ENCODE peak calls at places on chromosomes 5 and 9, in ten cellular contexts. One of them, this sample, is unnamed.

GRCh38 chr5:181160144-181160754 is 12.9 kb downstream of the OR2V2 start:
- DNase-seq in A172: peak
- DNase-seq in GM06990: peak
- DNase-seq in uterus: peak
- DNase-seq in activated CD8-positive, alpha-beta T cell treated with anti-CD3 and anti-CD28 coated beads, Interleukin-2, amount 10 ng/mL, durations not matched to agents 7 days and 5 days: peak
- DNase-seq in lung: no peak
- DNase-seq in naive thymus-derived CD8-positive, alpha-beta T cell: peak
- DNase-seq in cerebellar cortex: peak
- DNase-seq in KBM-7: no peak
- DNase-seq in HT1080: peak
- DNase-seq in this sample: peak

GRCh38 chr5:151688406-151688805 is 1.7 kb upstream of the SPARC start:
- DNase-seq in KBM-7: no peak
- DNase-seq in HT1080: no peak
- DNase-seq in GM06990: no peak
- DNase-seq in activated CD8-positive, alpha-beta T cell treated with anti-CD3 and anti-CD28 coated beads, Interleukin-2, amount 10 ng/mL, durations not matched to agents 7 days and 5 days: no peak
- DNase-seq in cerebellar cortex: no peak
- DNase-seq in lung: no peak
- DNase-seq in naive thymus-derived CD8-positive, alpha-beta T cell: no peak
- DNase-seq in uterus: no peak
- DNase-seq in A172: no peak
- DNase-seq in this sample: no peak

GRCh38 chr9:74762950-74763349 is 124.8 kb downstream of the TRPM6 start:
- DNase-seq in naive thymus-derived CD8-positive, alpha-beta T cell: no peak
- DNase-seq in lung: no peak
- DNase-seq in GM06990: no peak
- DNase-seq in uterus: no peak
- DNase-seq in HT1080: no peak
- DNase-seq in A172: no peak
- DNase-seq in activated CD8-positive, alpha-beta T cell treated with anti-CD3 and anti-CD28 coated beads, Interleukin-2, amount 10 ng/mL, durations not matched to agents 7 days and 5 days: no peak
- DNase-seq in cerebellar cortex: no peak
- DNase-seq in KBM-7: no peak
- DNase-seq in this sample: no peak

GRCh38 chr9:110578896-110579752 is at the start of gene SVEP1:
- DNase-seq in lung: no peak
- DNase-seq in KBM-7: no peak
- DNase-seq in HT1080: no peak
- DNase-seq in cerebellar cortex: peak
- DNase-seq in uterus: peak
- DNase-seq in GM06990: peak
- DNase-seq in activated CD8-positive, alpha-beta T cell treated with anti-CD3 and anti-CD28 coated beads, Interleukin-2, amount 10 ng/mL, durations not matched to agents 7 days and 5 days: no peak
- DNase-seq in naive thymus-derived CD8-positive, alpha-beta T cell: no peak
- DNase-seq in A172: no peak
- DNase-seq in this sample: peak

GRCh38 chr9:124045076-124045829 is 33.7 kb downstream of the LHX2 start:
- DNase-seq in KBM-7: no peak
- DNase-seq in HT1080: no peak
- DNase-seq in naive thymus-derived CD8-positive, alpha-beta T cell: no peak
- DNase-seq in cerebellar cortex: no peak
- DNase-seq in activated CD8-positive, alpha-beta T cell treated with anti-CD3 and anti-CD28 coated beads, Interleukin-2, amount 10 ng/mL, durations not matched to agents 7 days and 5 days: no peak
- DNase-seq in lung: no peak
- DNase-seq in GM06990: no peak
- DNase-seq in uterus: peak
- DNase-seq in A172: no peak
- DNase-seq in this sample: no peak

GRCh38 chr5:59354811-59355210 is 538.7 kb downstream of the PDE4D start:
- DNase-seq in HT1080: no peak
- DNase-seq in lung: no peak
- DNase-seq in KBM-7: no peak
- DNase-seq in cerebellar cortex: no peak
- DNase-seq in naive thymus-derived CD8-positive, alpha-beta T cell: no peak
- DNase-seq in GM06990: no peak
- DNase-seq in uterus: no peak
- DNase-seq in activated CD8-positive, alpha-beta T cell treated with anti-CD3 and anti-CD28 coated beads, Interleukin-2, amount 10 ng/mL, durations not matched to agents 7 days and 5 days: no peak
- DNase-seq in A172: no peak
- DNase-seq in this sample: no peak

GRCh38 chr5:17248999-17249634 is 31.7 kb downstream of the BASP1 start:
- DNase-seq in uterus: no peak
- DNase-seq in activated CD8-positive, alpha-beta T cell treated with anti-CD3 and anti-CD28 coated beads, Interleukin-2, amount 10 ng/mL, durations not matched to agents 7 days and 5 days: no peak
- DNase-seq in cerebellar cortex: no peak
- DNase-seq in HT1080: peak
- DNase-seq in KBM-7: no peak
- DNase-seq in lung: no peak
- DNase-seq in GM06990: no peak
- DNase-seq in A172: peak
- DNase-seq in naive thymus-derived CD8-positive, alpha-beta T cell: no peak
- DNase-seq in this sample: no peak

GRCh38 chr5:87246046-87246445 is 21.6 kb upstream of the RASA1 start:
- DNase-seq in KBM-7: no peak
- DNase-seq in uterus: no peak
- DNase-seq in activated CD8-positive, alpha-beta T cell treated with anti-CD3 and anti-CD28 coated beads, Interleukin-2, amount 10 ng/mL, durations not matched to agents 7 days and 5 days: no peak
- DNase-seq in lung: no peak
- DNase-seq in naive thymus-derived CD8-positive, alpha-beta T cell: no peak
- DNase-seq in HT1080: no peak
- DNase-seq in GM06990: no peak
- DNase-seq in cerebellar cortex: peak
- DNase-seq in A172: no peak
- DNase-seq in this sample: peak

GRCh38 chr5:9544502-9545300 is 1.2 kb downstream of the SEMA5A start:
- DNase-seq in uterus: peak
- DNase-seq in lung: peak
- DNase-seq in KBM-7: peak
- DNase-seq in A172: peak
- DNase-seq in HT1080: peak
- DNase-seq in GM06990: peak
- DNase-seq in activated CD8-positive, alpha-beta T cell treated with anti-CD3 and anti-CD28 coated beads, Interleukin-2, amount 10 ng/mL, durations not matched to agents 7 days and 5 days: no peak
- DNase-seq in naive thymus-derived CD8-positive, alpha-beta T cell: no peak
- DNase-seq in cerebellar cortex: peak
- DNase-seq in this sample: peak

GRCh38 chr9:129170229-129170628 is 7.8 kb downstream of the IER5L start:
- DNase-seq in lung: no peak
- DNase-seq in KBM-7: peak
- DNase-seq in activated CD8-positive, alpha-beta T cell treated with anti-CD3 and anti-CD28 coated beads, Interleukin-2, amount 10 ng/mL, durations not matched to agents 7 days and 5 days: no peak
- DNase-seq in A172: peak
- DNase-seq in uterus: no peak
- DNase-seq in naive thymus-derived CD8-positive, alpha-beta T cell: no peak
- DNase-seq in cerebellar cortex: no peak
- DNase-seq in HT1080: peak
- DNase-seq in GM06990: no peak
- DNase-seq in this sample: no peak

GRCh38 chr5:105931782-105932489 is 1738.8 kb downstream of the EFNA5 start:
- DNase-seq in activated CD8-positive, alpha-beta T cell treated with anti-CD3 and anti-CD28 coated beads, Interleukin-2, amount 10 ng/mL, durations not matched to agents 7 days and 5 days: no peak
- DNase-seq in naive thymus-derived CD8-positive, alpha-beta T cell: no peak
- DNase-seq in A172: no peak
- DNase-seq in cerebellar cortex: no peak
- DNase-seq in HT1080: no peak
- DNase-seq in GM06990: no peak
- DNase-seq in uterus: no peak
- DNase-seq in KBM-7: no peak
- DNase-seq in lung: no peak
- DNase-seq in this sample: no peak

GRCh38 chr5:113574417-113574816 is 60.9 kb downstream of the YTHDC2 start:
- DNase-seq in naive thymus-derived CD8-positive, alpha-beta T cell: no peak
- DNase-seq in lung: no peak
- DNase-seq in KBM-7: no peak
- DNase-seq in uterus: no peak
- DNase-seq in activated CD8-positive, alpha-beta T cell treated with anti-CD3 and anti-CD28 coated beads, Interleukin-2, amount 10 ng/mL, durations not matched to agents 7 days and 5 days: no peak
- DNase-seq in HT1080: peak
- DNase-seq in GM06990: no peak
- DNase-seq in A172: peak
- DNase-seq in cerebellar cortex: peak
- DNase-seq in this sample: peak

GRCh38 chr5:69295088-69295754 is 37.4 kb downstream of the CCDC125 start:
- DNase-seq in lung: no peak
- DNase-seq in KBM-7: no peak
- DNase-seq in HT1080: peak
- DNase-seq in naive thymus-derived CD8-positive, alpha-beta T cell: no peak
- DNase-seq in activated CD8-positive, alpha-beta T cell treated with anti-CD3 and anti-CD28 coated beads, Interleukin-2, amount 10 ng/mL, durations not matched to agents 7 days and 5 days: no peak
- DNase-seq in uterus: no peak
- DNase-seq in cerebellar cortex: no peak
- DNase-seq in A172: peak
- DNase-seq in GM06990: no peak
- DNase-seq in this sample: no peak

GRCh38 chr5:106481375-106481774 is 1189.4 kb downstream of the EFNA5 start:
- DNase-seq in lung: no peak
- DNase-seq in uterus: no peak
- DNase-seq in cerebellar cortex: no peak
- DNase-seq in naive thymus-derived CD8-positive, alpha-beta T cell: no peak
- DNase-seq in HT1080: peak
- DNase-seq in KBM-7: peak
- DNase-seq in GM06990: no peak
- DNase-seq in activated CD8-positive, alpha-beta T cell treated with anti-CD3 and anti-CD28 coated beads, Interleukin-2, amount 10 ng/mL, durations not matched to agents 7 days and 5 days: no peak
- DNase-seq in A172: no peak
- DNase-seq in this sample: no peak

GRCh38 chr9:117462926-117463325 is 48.1 kb upstream of the ASTN2 start:
- DNase-seq in A172: no peak
- DNase-seq in uterus: no peak
- DNase-seq in HT1080: no peak
- DNase-seq in lung: no peak
- DNase-seq in KBM-7: no peak
- DNase-seq in activated CD8-positive, alpha-beta T cell treated with anti-CD3 and anti-CD28 coated beads, Interleukin-2, amount 10 ng/mL, durations not matched to agents 7 days and 5 days: no peak
- DNase-seq in naive thymus-derived CD8-positive, alpha-beta T cell: no peak
- DNase-seq in cerebellar cortex: peak
- DNase-seq in GM06990: no peak
- DNase-seq in this sample: no peak